ENCODE peak calls at places on chromosomes 5 and 9, in five cellular contexts. C, G, S, N and K are unnamed samples.

GRCh38 chr9:128819716-128820664 is 1.7 kb downstream of the ENDOG start:
- DNase-seq in C (no peak), G (peak; percentile 70), S (peak; percentile 25), N (peak; percentile 64), K (no peak)

GRCh38 chr5:124906339-124907097 is 160.1 kb upstream of the ZNF608 start:
- DNase-seq in C (no peak), G (peak; percentile 72), S (peak; percentile 85), N (peak; percentile 69), K (no peak)

GRCh38 chr5:172428224-172429166 is 25.8 kb downstream of the SH3PXD2B start:
- DNase-seq in C (no peak), G (no peak), S (no peak), N (no peak), K (no peak)

GRCh38 chr5:43336159-43336558 is 22.9 kb upstream of the HMGCS1 start:
- DNase-seq in C (no peak), G (no peak), S (no peak), N (no peak), K (no peak)

GRCh38 chr9:21455320-21455719 is 15.1 kb downstream of the IFNA1 start:
- DNase-seq in C (no peak), G (no peak), S (peak; percentile 62), N (no peak), K (no peak)

GRCh38 chr5:154962494-154962893 is 21.6 kb downstream of the MRPL22 start:
- DNase-seq in C (no peak), G (no peak), S (no peak), N (no peak), K (no peak)

GRCh38 chr5:3325206-3325605 is 270.4 kb upstream of the IRX1 start:
- DNase-seq in C (no peak), G (no peak), S (no peak), N (no peak), K (peak; percentile 0)

GRCh38 chr5:14190194-14191164 is 47.3 kb downstream of the TRIO start:
- DNase-seq in C (no peak), G (no peak), S (peak; percentile 98), N (no peak), K (no peak)

GRCh38 chr9:89177401-89178161 is 1.0 kb downstream of the SHC3 start:
- DNase-seq in C (no peak), G (no peak), S (peak; percentile 26), N (no peak), K (no peak)

GRCh38 chr9:86200599-86201162 is 58.8 kb downstream of the C9orf153 start:
- DNase-seq in C (no peak), G (no peak), S (no peak), N (no peak), K (no peak)

GRCh38 chr5:173718469-173718868 is 102.0 kb upstream of the BOD1 start:
- DNase-seq in C (no peak), G (no peak), S (no peak), N (no peak), K (no peak)

GRCh38 chr9:134323741-134324358 is 2.4 kb upstream of the RXRA start:
- DNase-seq in C (no peak), G (peak; percentile 54), S (peak; percentile 16), N (peak; percentile 31), K (no peak)

GRCh38 chr9:132578367-132578932 is 4.0 kb upstream of the BARHL1 start:
- DNase-seq in C (no peak), G (no peak), S (no peak), N (no peak), K (no peak)

GRCh38 chr9:34511160-34511513 is 11.7 kb downstream of the ENHO start:
- DNase-seq in C (no peak), G (no peak), S (no peak), N (no peak), K (no peak)
- H3K4me3 ChIP-seq in C (no peak overlapping the region), G (no peak overlapping the region), S (no peak overlapping the region), N (no peak overlapping the region), K (no peak overlapping the region)

DNA sequence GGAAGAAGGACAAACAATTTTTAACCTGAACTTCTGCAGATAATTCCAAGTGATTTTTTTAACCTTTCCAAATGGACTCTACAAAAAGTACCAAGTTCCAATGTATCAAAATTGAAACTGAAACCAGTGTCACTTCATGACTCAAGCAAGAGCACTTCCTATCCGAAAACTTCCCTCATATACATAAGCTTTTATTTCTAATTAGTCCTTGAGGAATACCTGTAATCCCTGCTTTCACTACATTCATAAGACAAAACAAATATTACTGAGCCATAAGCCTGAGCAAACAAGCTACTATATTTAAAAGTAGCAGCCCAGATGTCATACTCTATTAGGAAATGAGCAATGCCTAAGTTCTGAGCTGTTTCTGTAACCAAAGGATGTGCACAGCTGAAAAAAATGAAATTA is 224.4 kb downstream of the EBF1 start:
- DNase-seq in C (no peak), G (no peak), S (peak; percentile 64), N (no peak), K (peak; percentile 59)
- H3K4me3 ChIP-seq in C (peak overlapping the region; percentile 5), G (peak overlapping the region; percentile 15), S (no peak overlapping the region), N (peak overlapping the region; percentile 52), K (peak overlapping the region; percentile 80)

DNA sequence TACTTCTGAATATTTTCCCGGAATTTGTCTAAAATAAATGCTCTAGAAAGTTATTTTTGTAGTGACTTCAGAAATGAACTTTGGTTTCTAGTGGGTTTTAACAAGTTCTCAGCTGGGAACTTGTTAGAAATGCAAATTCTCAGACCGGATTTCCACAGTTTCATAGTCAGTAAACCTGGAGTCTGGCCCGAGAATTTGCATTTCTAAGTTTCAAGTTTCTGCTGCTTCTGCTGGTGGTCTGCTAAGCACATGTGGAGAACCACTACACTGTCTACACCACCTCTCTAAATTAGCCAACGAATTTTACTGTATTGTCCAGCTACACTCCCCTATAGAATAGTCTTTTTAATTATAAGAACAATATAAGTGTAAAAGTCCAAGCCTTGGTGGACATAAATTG is 208.0 kb downstream of the CHSY3 start:
- DNase-seq in C (no peak), G (no peak), S (no peak), N (no peak), K (no peak)
- H3K4me3 ChIP-seq in C (no peak overlapping the region), G (no peak overlapping the region), S (no peak overlapping the region), N (no peak overlapping the region), K (no peak overlapping the region)

GRCh38 chr9:34379334-34380033 is 2.8 kb upstream of the MYORG start:
- DNase-seq in C (peak; percentile 86), G (peak; percentile 85), S (peak; percentile 89), N (peak; percentile 84), K (peak; percentile 83)
- H3K4me3 ChIP-seq in C (peak overlapping the region; percentile 61), G (no peak overlapping the region), S (peak overlapping the region; percentile 63), N (peak overlapping the region; percentile 81), K (peak overlapping the region; percentile 57)

DNA sequence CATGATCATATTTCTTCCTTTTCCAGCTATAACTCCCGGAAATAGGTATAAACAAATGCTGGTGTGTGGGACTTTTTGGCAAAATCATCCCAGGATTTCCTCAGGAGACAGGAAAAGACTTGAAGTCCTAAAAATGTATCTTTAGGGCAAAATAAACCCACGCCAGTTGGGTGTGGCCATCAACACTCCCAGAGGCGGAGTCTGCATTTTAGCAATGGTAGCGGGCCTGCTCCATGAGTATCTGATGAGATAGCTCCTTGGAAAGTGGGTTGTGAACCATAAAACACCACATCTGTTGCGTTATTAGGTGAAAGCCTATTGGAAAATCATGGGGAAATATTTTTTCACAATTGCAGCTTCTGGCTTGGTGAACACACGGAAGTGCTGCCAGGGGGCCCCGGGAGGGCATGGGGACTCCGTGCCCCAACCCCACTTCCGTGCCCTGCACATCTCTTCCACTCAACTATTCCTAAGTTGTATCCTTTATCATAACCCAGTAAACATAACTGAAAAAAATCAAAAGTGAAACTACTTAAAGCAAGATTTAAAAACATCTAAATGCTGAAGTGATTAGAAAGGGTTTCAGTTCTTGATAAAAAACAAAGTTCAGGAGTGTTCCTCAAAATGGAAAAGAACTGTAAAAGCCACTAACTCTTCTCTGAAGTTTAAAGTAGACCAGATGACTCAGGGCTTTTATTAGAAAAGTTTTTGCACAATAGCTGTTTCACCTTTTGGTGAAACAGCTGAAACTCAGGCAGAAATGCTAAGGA is 111.2 kb downstream of the LRRC70 start:
- DNase-seq in C (no peak), G (no peak), S (peak; percentile 8), N (no peak), K (no peak)
- H3K4me3 ChIP-seq in C (no peak overlapping the region), G (no peak overlapping the region), S (no peak overlapping the region), N (peak overlapping the region; percentile 44), K (peak overlapping the region; percentile 26)

GRCh38 chr9:131349881-131350563 is 43.9 kb upstream of the PRRC2B start:
- DNase-seq in C (peak; percentile 92), G (peak; percentile 92), S (peak; percentile 90), N (peak; percentile 91), K (peak; percentile 82)
- H3K4me3 ChIP-seq in C (peak overlapping the region; percentile 27), G (no peak overlapping the region), S (peak overlapping the region; percentile 51), N (peak overlapping the region; percentile 50), K (no peak overlapping the region)

GRCh38 chr9:114501786-114502682 is 3.2 kb downstream of the WHRN start:
- DNase-seq in C (no peak), G (no peak), S (peak; percentile 64), N (no peak), K (no peak)
- H3K4me3 ChIP-seq in C (peak overlapping the region; percentile 71), G (peak overlapping the region; percentile 12), S (no peak overlapping the region), N (no peak overlapping the region), K (peak overlapping the region; percentile 75)